ENCODE peak calls at places on chromosomes 7 and 10, in five cellular contexts. One of them, this sample, is unnamed.
A peak's percentile ranks its signal among the peaks of the same experiment; 100 is the strongest.

GRCh38 chr7:158811461-158811860 is 17.8 kb downstream of the ESYT2 start:
- DNase-seq in Panc1: no peak
- DNase-seq in kidney: no peak
- DNase-seq in transverse colon: no peak
- DNase-seq in uterus: no peak
- DNase-seq in this sample: no peak

GRCh38 chr10:132587175-132587574 is 49.6 kb downstream of the INPP5A start:
- DNase-seq in transverse colon: no peak
- DNase-seq in kidney: no peak
- DNase-seq in Panc1: no peak
- DNase-seq in uterus: no peak
- DNase-seq in this sample: no peak

GRCh38 chr10:13839030-13839429 is 252.3 kb downstream of the PRPF18 start:
- DNase-seq in kidney: no peak
- DNase-seq in uterus: no peak
- DNase-seq in transverse colon: no peak
- DNase-seq in Panc1: no peak
- DNase-seq in this sample: no peak

GRCh38 chr7:37534893-37535610 is 86.4 kb upstream of the ELMO1 start:
- DNase-seq in kidney: no peak
- DNase-seq in uterus: no peak
- DNase-seq in transverse colon: no peak
- DNase-seq in Panc1: no peak
- DNase-seq in this sample: no peak

GRCh38 chr10:106705576-106706526 is 458.7 kb downstream of the SORCS1 start:
- DNase-seq in uterus: peak; percentile 49
- DNase-seq in transverse colon: peak; percentile 53
- DNase-seq in Panc1: peak; percentile 36
- DNase-seq in kidney: no peak
- DNase-seq in this sample: no peak

GRCh38 chr7:92557249-92557648 is 28.7 kb downstream of the RBM48 start:
- DNase-seq in kidney: no peak
- DNase-seq in transverse colon: no peak
- DNase-seq in uterus: no peak
- DNase-seq in Panc1: no peak
- DNase-seq in this sample: no peak

GRCh38 chr10:116899626-116900025 is 50.3 kb downstream of the ENO4 start:
- DNase-seq in Panc1: no peak
- DNase-seq in uterus: no peak
- DNase-seq in kidney: no peak
- DNase-seq in transverse colon: no peak
- DNase-seq in this sample: no peak

GRCh38 chr7:5701085-5701914 is 80.2 kb downstream of the RNF216 start:
- DNase-seq in Panc1: no peak
- DNase-seq in uterus: no peak
- DNase-seq in kidney: no peak
- DNase-seq in transverse colon: no peak
- DNase-seq in this sample: no peak

GRCh38 chr10:23060918-23061317 is 34.5 kb upstream of the MSRB2 start:
- DNase-seq in uterus: no peak
- DNase-seq in kidney: no peak
- DNase-seq in Panc1: no peak
- DNase-seq in transverse colon: no peak
- DNase-seq in this sample: no peak

GRCh38 chr7:24981544-24981951 is 1.6 kb upstream of the OSBPL3 start:
- DNase-seq in Panc1: no peak
- DNase-seq in transverse colon: peak; percentile 63
- DNase-seq in uterus: peak; percentile 44
- DNase-seq in kidney: peak; percentile 85
- DNase-seq in this sample: no peak

DNA sequence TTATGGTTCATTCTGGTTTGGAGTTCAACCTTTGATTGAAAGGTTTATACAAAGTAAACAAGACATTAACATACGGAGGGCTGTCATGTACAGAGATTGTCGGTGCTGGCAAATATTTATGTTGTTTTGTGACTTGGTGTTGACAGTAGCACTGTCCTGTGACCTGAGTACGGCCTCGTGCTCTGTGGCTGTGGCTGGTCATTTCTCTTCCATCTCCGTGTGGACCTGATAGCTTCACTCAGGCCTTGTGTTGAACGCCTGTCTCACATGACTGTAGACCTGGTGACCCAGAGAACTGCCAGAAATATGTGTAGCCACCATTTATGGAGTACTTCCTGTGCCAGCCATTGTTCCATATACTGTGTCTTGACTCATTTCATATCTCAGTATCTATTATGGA is 311.6 kb downstream of the CCDC3 start:
- DNase-seq in transverse colon: no peak
- DNase-seq in Panc1: no peak
- DNase-seq in kidney: no peak
- DNase-seq in uterus: no peak
- DNase-seq in this sample: no peak
- H3K4me3 ChIP-seq in transverse colon: no peak overlapping the region
- H3K4me3 ChIP-seq in Panc1: no peak overlapping the region
- H3K4me3 ChIP-seq in kidney: no peak overlapping the region
- H3K4me3 ChIP-seq in uterus: no peak overlapping the region
- H3K4me3 ChIP-seq in this sample: no peak overlapping the region

GRCh38 chr10:103476046-103476768 is 2.8 kb downstream of the CALHM3 start:
- DNase-seq in transverse colon: no peak
- DNase-seq in Panc1: no peak
- DNase-seq in uterus: no peak
- DNase-seq in kidney: no peak
- DNase-seq in this sample: no peak
- TF ChIP-seq CTCF in transverse colon: no peak
- TF ChIP-seq CTCF in Panc1: no peak
- TF ChIP-seq CTCF in uterus: no peak
- TF ChIP-seq CTCF in kidney: no peak
- TF ChIP-seq CTCF in this sample: peak; percentile 17

GRCh38 chr7:143387156-143387975 is 6.2 kb downstream of the ZYX start:
- DNase-seq in uterus: no peak
- DNase-seq in kidney: peak; percentile 66
- DNase-seq in Panc1: no peak
- DNase-seq in transverse colon: no peak
- DNase-seq in this sample: no peak

GRCh38 chr7:143385891-143386781 is 5.0 kb downstream of the ZYX start:
- DNase-seq in kidney: peak; percentile 72
- DNase-seq in Panc1: no peak
- DNase-seq in transverse colon: no peak
- DNase-seq in uterus: no peak
- DNase-seq in this sample: no peak

GRCh38 chr7:143388491-143389101 is 7.5 kb downstream of the ZYX start:
- DNase-seq in transverse colon: no peak
- DNase-seq in kidney: peak; percentile 60
- DNase-seq in Panc1: no peak
- DNase-seq in uterus: no peak
- DNase-seq in this sample: no peak

GRCh38 chr7:143389316-143390097 is 8.4 kb downstream of the ZYX start:
- DNase-seq in uterus: no peak
- DNase-seq in transverse colon: no peak
- DNase-seq in Panc1: no peak
- DNase-seq in kidney: peak; percentile 74
- DNase-seq in this sample: no peak

DNA sequence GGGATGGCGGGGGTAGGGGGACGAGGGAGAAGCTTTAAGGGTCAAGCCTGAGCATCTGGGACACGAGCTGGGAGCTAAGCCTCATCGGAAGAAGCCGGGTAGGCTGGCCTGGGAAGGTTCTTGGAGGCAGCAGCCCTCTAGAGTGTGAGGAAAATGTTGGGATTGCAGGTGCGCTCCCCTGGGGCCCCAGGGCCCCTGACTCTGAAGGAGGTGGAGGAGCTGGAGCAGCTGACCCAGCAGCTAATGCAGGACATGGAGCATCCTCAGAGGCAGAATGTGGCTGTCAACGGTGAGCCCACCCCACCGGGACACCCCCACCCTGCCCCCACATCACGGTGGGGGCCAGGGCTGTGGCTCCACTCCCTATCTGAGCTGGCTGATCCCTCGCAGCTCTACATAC is 6.9 kb downstream of the ZYX start:
- DNase-seq in uterus: no peak
- DNase-seq in kidney: peak; percentile 56
- DNase-seq in transverse colon: no peak
- DNase-seq in Panc1: no peak
- DNase-seq in this sample: no peak
- H3K4me3 ChIP-seq in uterus: no peak overlapping the region
- H3K4me3 ChIP-seq in kidney: no peak overlapping the region
- H3K4me3 ChIP-seq in transverse colon: no peak overlapping the region
- H3K4me3 ChIP-seq in Panc1: no peak overlapping the region
- H3K4me3 ChIP-seq in this sample: no peak overlapping the region

GRCh38 chr10:88693392-88694020 is 12.5 kb upstream of the LIPK start:
- DNase-seq in transverse colon: no peak
- DNase-seq in uterus: no peak
- DNase-seq in kidney: no peak
- DNase-seq in Panc1: no peak
- DNase-seq in this sample: no peak

GRCh38 chr10:88689366-88689765 is 16.7 kb upstream of the LIPK start:
- DNase-seq in transverse colon: no peak
- DNase-seq in Panc1: no peak
- DNase-seq in uterus: no peak
- DNase-seq in kidney: no peak
- DNase-seq in this sample: no peak

GRCh38 chr10:88682491-88682890 is 18.2 kb downstream of the LIPF start:
- DNase-seq in kidney: no peak
- DNase-seq in Panc1: no peak
- DNase-seq in uterus: no peak
- DNase-seq in transverse colon: no peak
- DNase-seq in this sample: no peak

DNA sequence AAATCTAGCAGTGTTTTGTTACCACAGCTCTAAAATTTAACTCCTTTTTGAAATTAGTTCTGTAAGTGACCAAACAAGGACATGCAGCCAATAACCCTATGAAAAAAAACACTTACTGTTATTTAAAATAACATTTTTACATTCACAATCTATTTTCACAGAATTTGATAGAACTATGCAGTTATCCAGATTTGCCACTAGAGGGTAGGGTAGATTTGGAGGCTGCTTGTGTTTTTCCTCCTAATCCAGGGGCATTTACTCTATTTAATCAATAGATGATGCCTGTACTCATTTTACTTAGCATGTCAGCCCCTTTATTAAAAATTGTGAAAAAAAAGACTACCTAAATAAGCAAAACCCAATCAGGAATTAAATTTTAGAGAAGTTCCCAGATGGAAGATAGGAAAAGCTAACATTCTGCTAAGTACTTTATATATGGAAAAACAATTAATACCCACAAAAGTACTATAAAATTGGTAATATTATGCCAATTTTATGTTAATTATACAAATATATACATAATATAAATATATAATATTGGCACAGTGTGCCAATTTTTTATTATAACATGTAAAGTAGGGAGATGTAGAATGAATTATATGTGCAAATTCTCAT is 18.1 kb upstream of the LIPK start:
- DNase-seq in Panc1: no peak
- DNase-seq in kidney: no peak
- DNase-seq in transverse colon: no peak
- DNase-seq in uterus: no peak
- DNase-seq in this sample: no peak
- TF ChIP-seq CTCF in Panc1: peak; percentile 86
- TF ChIP-seq CTCF in kidney: peak; percentile 46
- TF ChIP-seq CTCF in transverse colon: peak; percentile 72
- TF ChIP-seq CTCF in uterus: peak; percentile 48
- TF ChIP-seq CTCF in this sample: peak; percentile 55

DNA sequence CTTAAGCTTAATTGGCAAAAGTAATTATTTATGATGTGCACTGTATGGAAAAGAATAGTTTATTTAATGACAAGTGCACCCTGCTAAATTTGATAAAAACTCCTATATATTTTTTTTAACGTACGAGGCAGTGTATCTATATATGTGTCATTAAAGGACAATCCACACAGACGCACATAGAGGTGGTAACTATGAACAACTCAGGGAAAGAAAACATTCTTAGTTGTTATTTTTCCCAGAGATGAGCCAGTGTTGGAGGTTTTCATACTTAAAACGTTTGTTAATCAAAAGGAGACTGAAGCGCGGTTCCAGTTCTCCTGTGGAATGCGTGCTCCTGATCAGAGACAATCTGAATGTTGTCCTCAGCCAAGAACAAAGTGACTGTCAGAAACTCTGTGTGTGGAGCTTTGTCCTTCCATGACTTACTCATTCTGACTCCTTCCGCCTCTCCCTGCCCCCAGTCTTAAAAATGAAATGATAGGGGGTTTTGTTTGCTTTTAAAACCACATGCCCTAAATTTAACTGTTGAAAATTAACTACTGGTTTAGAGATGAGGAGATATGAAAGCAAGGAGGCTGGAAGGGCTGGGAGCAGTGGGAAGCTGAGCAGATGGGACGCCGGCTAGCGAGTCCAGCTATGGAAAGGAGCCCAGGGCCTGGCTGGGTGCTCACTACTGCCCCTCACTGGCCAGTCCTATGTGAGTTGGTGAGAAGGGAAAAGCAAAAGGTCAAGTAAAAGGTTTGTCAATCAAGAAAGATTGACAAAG is 99.6 kb downstream of the SVIL start:
- DNase-seq in kidney: peak; percentile 91
- DNase-seq in Panc1: peak; percentile 22
- DNase-seq in transverse colon: peak; percentile 79
- DNase-seq in uterus: peak; percentile 66
- DNase-seq in this sample: peak; percentile 69
- H3K4me3 ChIP-seq in kidney: no peak overlapping the region
- H3K4me3 ChIP-seq in Panc1: peak overlapping the region; percentile 2
- H3K4me3 ChIP-seq in transverse colon: no peak overlapping the region
- H3K4me3 ChIP-seq in uterus: no peak overlapping the region
- H3K4me3 ChIP-seq in this sample: peak overlapping the region; percentile 40

DNA sequence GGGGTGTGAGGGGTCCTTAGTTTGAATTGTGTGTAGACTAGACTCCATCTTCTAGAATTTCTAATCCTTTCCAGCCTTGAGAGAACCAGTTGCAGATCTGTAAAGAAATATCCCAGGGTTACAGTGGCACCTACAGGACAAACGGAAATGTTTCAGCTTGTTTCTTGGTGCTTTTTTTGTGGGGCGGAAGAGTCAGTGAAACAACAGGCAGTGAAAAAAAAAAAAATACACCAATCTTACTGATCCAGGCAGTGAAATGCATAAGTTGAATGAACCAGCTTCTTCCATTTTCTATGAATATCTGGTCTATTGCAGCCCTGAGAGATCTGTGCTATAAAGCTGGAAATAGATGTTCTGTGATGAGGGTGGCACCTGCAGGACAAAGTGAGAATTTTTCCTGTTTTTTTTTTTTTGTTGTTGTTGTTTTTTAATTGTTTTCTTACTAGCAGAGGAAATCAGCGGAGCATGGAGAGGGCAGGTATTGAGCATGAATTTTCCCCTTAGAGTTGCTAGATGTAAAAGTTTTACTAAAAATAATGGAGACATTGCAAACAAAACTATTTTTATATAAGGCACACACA is 81.9 kb upstream of the DYNC1I1 start:
- DNase-seq in kidney: no peak
- DNase-seq in transverse colon: no peak
- DNase-seq in Panc1: peak; percentile 54
- DNase-seq in uterus: no peak
- DNase-seq in this sample: no peak
- TF ChIP-seq CTCF in kidney: peak; percentile 32
- TF ChIP-seq CTCF in transverse colon: peak; percentile 61
- TF ChIP-seq CTCF in Panc1: peak; percentile 82
- TF ChIP-seq CTCF in uterus: peak; percentile 51
- TF ChIP-seq CTCF in this sample: peak; percentile 12

This sample was measured in AG04449.